ENCODE peak calls at places on chromosomes 4 and X, in four cellular contexts. D is HepG2, H is GM12878, A is H1. Z is an unnamed sample.

GRCh38 chr4:30429813-30430466 is 290.2 kb upstream of the PCDH7 start:
- DNase-seq in H (no peak), A (no peak), D (no peak), Z (no peak)

GRCh38 chr4:157121396-157121795 is 45.4 kb downstream of the GLRB start:
- DNase-seq in A (no peak), H (no peak), D (no peak), Z (no peak)

GRCh38 chr4:153634737-153635353 is 49.2 kb upstream of the TLR2 start:
- DNase-seq in A (no peak), D (peak), H (no peak), Z (peak)

GRCh38 chr4:84342161-84342560 is 156.9 kb downstream of the NKX6-1 start:
- DNase-seq in H (no peak), A (no peak), D (no peak), Z (no peak)

GRCh38 chrX:22184096-22184495 is 88.6 kb upstream of the CBLL2 start:
- DNase-seq in A (no peak), H (no peak), D (no peak), Z (no peak)

GRCh38 chr4:76266627-76267026 is 15.1 kb downstream of the FAM47E start:
- DNase-seq in D (no peak), A (no peak), H (no peak), Z (no peak)

GRCh38 chr4:130576218-130576617 is 1480.3 kb downstream of the C4orf33 start:
- DNase-seq in H (no peak), D (no peak), A (no peak), Z (no peak)

GRCh38 chr4:81905966-81906365 is 434.3 kb upstream of the RASGEF1B start:
- DNase-seq in D (peak), H (peak), A (no peak), Z (no peak)

GRCh38 chr4:152369903-152370296 is 166.0 kb downstream of the FBXW7 start:
- DNase-seq in D (no peak), H (no peak), A (no peak), Z (no peak)

GRCh38 chrX:134999469-134999868 is 8.7 kb downstream of the SMIM10 start:
- DNase-seq in H (peak), A (no peak), D (peak), Z (peak)

GRCh38 chrX:56289449-56289848 is 57.3 kb downstream of the KLF8 start:
- DNase-seq in D (no peak), A (no peak), H (no peak), Z (no peak)

GRCh38 chr4:185265942-185266341 is 56.5 kb downstream of the SNX25 start:
- DNase-seq in H (peak), A (no peak), D (no peak), Z (no peak)

GRCh38 chr4:133385161-133385954 is 236.3 kb downstream of the PCDH10 start:
- DNase-seq in H (no peak), D (no peak), A (no peak), Z (peak)

GRCh38 chr4:153209410-153209809 is 5.2 kb downstream of the TRIM2 start:
- DNase-seq in A (no peak), D (peak), H (no peak), Z (no peak)

GRCh38 chr4:16322183-16322582 is 95.9 kb upstream of the TAPT1 start:
- DNase-seq in D (no peak), H (no peak), A (no peak), Z (no peak)

GRCh38 chrX:72027914-72028307 is 103.8 kb downstream of the RTL5 start:
- DNase-seq in A (no peak), D (no peak), H (no peak), Z (no peak)

GRCh38 chr4:104490770-104491395 is 3.8 kb downstream of the CXXC4 start:
- DNase-seq in D (peak), A (peak), H (no peak), Z (peak)

GRCh38 chr4:7026107-7026506 is 17.1 kb upstream of the TADA2B start:
- DNase-seq in A (no peak), D (no peak), H (no peak), Z (no peak)

GRCh38 chr4:52659016-52659721 is at the start of gene USP46:
- DNase-seq in D (peak), H (no peak), A (peak), Z (peak)

GRCh38 chr4:127631420-127631819 is 1.3 kb upstream of the INTU start:
- DNase-seq in A (no peak), D (no peak), H (no peak), Z (peak)

GRCh38 chr4:94765653-94766052 is 7.9 kb downstream of the BMPR1B start:
- DNase-seq in A (no peak), D (no peak), H (no peak), Z (no peak)

GRCh38 chr4:35725131-35725530 is 519.2 kb downstream of the ARAP2 start:
- DNase-seq in D (peak), A (no peak), H (no peak), Z (no peak)

GRCh38 chrX:80282535-80282934 is 137.7 kb upstream of the TENT5D start:
- DNase-seq in H (no peak), D (no peak), A (no peak), Z (peak)

GRCh38 chr4:72767903-72768817 is 199.1 kb upstream of the ADAMTS3 start:
- DNase-seq in A (no peak), D (no peak), H (no peak), Z (no peak)

GRCh38 chr4:168843635-168844034 is 166.4 kb downstream of the CBR4 start:
- DNase-seq in D (no peak), H (no peak), A (no peak), Z (no peak)

GRCh38 chr4:177047070-177047850 is 254.5 kb upstream of the VEGFC start:
- DNase-seq in A (peak), D (peak), H (no peak), Z (peak)

GRCh38 chr4:94974773-94975172 is 217.0 kb downstream of the BMPR1B start:
- DNase-seq in A (no peak), D (no peak), H (no peak), Z (no peak)

GRCh38 chrX:41116948-41117347 is 31.7 kb downstream of the USP9X start:
- DNase-seq in D (no peak), A (no peak), H (peak), Z (no peak)

GRCh38 chr4:90349632-90350031 is 222.4 kb downstream of the CCSER1 start:
- DNase-seq in A (no peak), D (no peak), H (no peak), Z (no peak)

GRCh38 chr4:7759221-7759620 is 180.4 kb downstream of the AFAP1 start:
- DNase-seq in A (no peak), D (no peak), H (no peak), Z (no peak)

GRCh38 chr4:186919340-186919739 is 195.7 kb upstream of the FAT1 start:
- DNase-seq in A (no peak), H (no peak), D (no peak), Z (no peak)

GRCh38 chrX:36573720-36574119 is 434.4 kb upstream of the FAM47C start:
- DNase-seq in H (no peak), A (no peak), D (no peak), Z (no peak)

GRCh38 chr4:91064157-91064853 is 937.1 kb downstream of the CCSER1 start:
- DNase-seq in D (peak), A (peak), H (no peak), Z (no peak)

GRCh38 chr4:7845493-7846124 is 94.1 kb downstream of the AFAP1 start:
- DNase-seq in H (no peak), D (peak), A (peak), Z (no peak)

GRCh38 chr4:137274404-137274803 is 257.9 kb downstream of the PCDH18 start:
- DNase-seq in H (no peak), D (no peak), A (no peak), Z (no peak)

GRCh38 chr4:38639245-38639644 is 24.8 kb upstream of the KLF3 start:
- DNase-seq in D (no peak), H (no peak), A (no peak), Z (no peak)

GRCh38 chr4:109026588-109026987 is 263.7 kb upstream of the ETNPPL start:
- DNase-seq in H (no peak), A (no peak), D (no peak), Z (no peak)

GRCh38 chr4:156991161-156991560 is 19.6 kb upstream of the PDGFC start:
- DNase-seq in D (no peak), A (no peak), H (no peak), Z (no peak)

GRCh38 chr4:16464651-16465050 is 238.4 kb upstream of the TAPT1 start:
- DNase-seq in H (no peak), D (no peak), A (no peak), Z (no peak)

GRCh38 chr4:145179201-145179860 is 1.1 kb downstream of the OTUD4 start:
- DNase-seq in A (peak), H (peak), D (peak), Z (peak)

DNA sequence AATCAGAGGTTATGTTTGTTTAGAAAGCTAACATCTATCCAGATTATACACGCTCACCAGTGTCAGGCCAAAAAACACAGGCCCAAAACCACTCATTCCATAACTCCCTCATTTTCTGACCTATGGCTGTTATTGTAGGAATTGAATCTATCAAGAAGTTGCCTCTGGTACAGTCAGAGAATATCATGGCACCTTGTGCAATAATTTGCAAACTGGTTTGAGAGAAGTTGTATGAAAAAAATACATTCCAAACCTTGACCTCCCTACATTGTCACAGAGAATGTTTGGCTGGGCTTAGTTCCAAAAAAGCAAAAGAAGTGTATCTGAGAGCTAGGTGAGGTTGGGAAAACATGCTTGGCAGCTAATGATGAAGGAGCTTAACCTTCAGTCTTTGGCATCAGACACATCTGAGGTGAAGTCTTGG is 591.0 kb downstream of the ANKRD50 start:
- DNase-seq in H (no peak), A (no peak), D (peak), Z (no peak)
- TF ChIP-seq ATF2 in H (no peak), A (no peak), D (no peak), Z (no peak)

GRCh38 chrX:131068945-131069719 is 11.0 kb downstream of the ARHGAP36 start:
- DNase-seq in H (no peak), A (peak), D (peak), Z (peak)
- TF ChIP-seq EZH2 in H (no peak), A (no peak), D (no peak), Z (no peak)

GRCh38 chr4:118989098-118990080 is 100.7 kb downstream of the SYNPO2 start:
- DNase-seq in D (no peak), A (no peak), H (no peak), Z (no peak)
- TF ChIP-seq ATF2 in D (no peak), A (no peak), H (no peak), Z (no peak)

DNA sequence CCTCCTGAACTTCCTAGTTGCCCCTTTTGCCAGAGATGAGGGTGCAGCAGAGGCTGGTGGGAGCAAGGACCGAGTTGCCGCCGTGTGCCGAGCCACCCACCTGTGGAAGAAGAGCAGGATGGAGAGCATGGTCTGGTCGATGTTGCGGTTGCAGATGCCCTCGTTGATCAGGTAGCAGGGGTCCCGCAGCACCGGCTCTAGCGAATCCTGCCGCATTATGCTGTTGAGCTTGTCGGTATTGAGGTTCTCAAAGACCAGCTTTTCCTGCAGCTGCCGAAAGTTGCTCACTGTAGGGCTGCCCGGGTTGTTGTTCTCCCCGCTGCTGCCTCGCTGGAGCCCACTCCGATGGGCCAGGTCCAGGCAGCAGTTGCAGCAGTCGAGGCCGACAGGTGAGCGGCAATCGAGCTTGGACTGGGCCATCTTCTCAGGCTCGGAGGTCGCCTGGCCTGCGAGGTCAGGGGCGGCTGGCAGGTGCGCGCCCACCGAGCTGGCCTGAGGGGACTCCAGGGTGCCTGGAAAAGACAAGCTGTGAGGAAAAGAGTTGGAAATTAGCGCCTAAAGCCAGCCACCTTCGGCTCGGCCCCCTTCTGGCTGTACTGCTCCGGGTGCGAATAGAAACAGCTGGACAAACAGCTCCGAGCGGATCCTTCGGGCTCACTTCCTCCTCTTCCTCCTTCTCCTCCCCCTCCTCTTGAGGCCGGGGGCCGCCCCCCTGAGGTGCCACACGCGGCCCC is 420 bp downstream of the TSC22D3 start:
- DNase-seq in A (peak), H (no peak), D (no peak), Z (no peak)
- TF ChIP-seq EZH2 in A (peak), H (no peak), D (no peak), Z (no peak)